ENCODE peak calls at places on chromosomes 1 and 21, in six cellular contexts. C is pancreas, A is fibroblast of lung, P is GM23338, H is IMR-90, W is HCT116. L is an unnamed sample. For H3K4me1, the result is how much of the 10 kb centered on the place peaks cover.

GRCh38 chr1:223226271-223226670 is 83.2 kb upstream of the TLR5 start:
- DNase-seq in P (no peak), C (no peak), H (no peak), A (no peak), W (no peak), L (no peak)

GRCh38 chr1:53189061-53189460 is 7.6 kb upstream of the CPT2 start:
- DNase-seq in H (peak), P (no peak), W (no peak), A (no peak), C (no peak), L (no peak)

GRCh38 chr1:230359992-230360391 is 66.1 kb downstream of the PGBD5 start:
- DNase-seq in H (peak), W (no peak), C (no peak), A (peak), P (no peak), L (no peak)

GRCh38 chr1:150010388-150011115 is at the start of gene OTUD7B:
- DNase-seq in H (peak), A (peak), C (peak), P (peak), W (peak), L (peak)

GRCh38 chr1:158933621-158934020 is 2.3 kb downstream of the PYHIN1 start:
- DNase-seq in H (no peak), C (no peak), P (no peak), A (no peak), W (no peak), L (no peak)

GRCh38 chr1:24742090-24742938 is 2.9 kb upstream of the CLIC4 start:
- DNase-seq in A (peak), P (peak), C (no peak), H (peak), W (no peak), L (no peak)

GRCh38 chr1:9234223-9235122 is at the start of gene H6PD:
- DNase-seq in P (peak), W (peak), A (peak), H (peak), C (peak), L (peak)

GRCh38 chr1:118773656-118774055 is 214.5 kb downstream of the TBX15 start:
- DNase-seq in W (no peak), P (no peak), C (no peak), H (no peak), A (no peak), L (no peak)

GRCh38 chr1:61534847-61535246 is 190.1 kb downstream of the TM2D1 start:
- DNase-seq in H (no peak), C (no peak), A (no peak), W (no peak), P (no peak), L (no peak)

GRCh38 chr21:24045775-24046215 is 1561.5 kb downstream of the MRPL39 start:
- DNase-seq in A (peak), H (peak), P (peak), C (peak), W (no peak), L (no peak)

GRCh38 chr1:209220048-209220524 is 363.4 kb upstream of the CAMK1G start:
- DNase-seq in W (no peak), A (no peak), H (no peak), C (no peak), P (no peak), L (no peak)

GRCh38 chr1:174167404-174167803 is 8.1 kb downstream of the RABGAP1L start:
- DNase-seq in P (no peak), A (no peak), W (no peak), C (no peak), H (no peak), L (no peak)

GRCh38 chr1:161987872-161988271 is 35.8 kb downstream of the OLFML2B start:
- DNase-seq in A (no peak), W (no peak), H (no peak), C (no peak), P (no peak), L (no peak)

GRCh38 chr1:8136766-8137165 is 110.7 kb upstream of the ERRFI1 start:
- DNase-seq in H (no peak), C (no peak), W (no peak), P (no peak), A (no peak), L (no peak)

GRCh38 chr1:7860130-7860529 is 7.3 kb upstream of the UTS2 start:
- DNase-seq in W (no peak), H (no peak), A (no peak), P (no peak), C (no peak), L (no peak)

GRCh38 chr1:119410977-119411376 is 4.0 kb upstream of the HSD3B2 start:
- DNase-seq in P (no peak), W (no peak), A (no peak), H (no peak), C (no peak), L (no peak)

GRCh38 chr21:26391166-26391565 is 181.9 kb downstream of the CYYR1 start:
- DNase-seq in H (no peak), A (no peak), P (no peak), C (no peak), W (no peak), L (no peak)

GRCh38 chr1:204264805-204265204 is 51.0 kb upstream of the GOLT1A start:
- DNase-seq in C (no peak), P (no peak), W (no peak), A (no peak), H (no peak), L (no peak)

GRCh38 chr1:48227165-48228013 is 4.9 kb downstream of the SLC5A9 start:
- DNase-seq in H (no peak), W (no peak), A (no peak), C (no peak), P (no peak), L (no peak)

GRCh38 chr1:202807926-202808757 is at the start of gene KDM5B:
- DNase-seq in H (peak), A (peak), P (peak), W (peak), C (peak), L (peak)

GRCh38 chr1:26337625-26338024 is 16.3 kb downstream of the CRYBG2 start:
- DNase-seq in C (no peak), W (no peak), A (no peak), H (no peak), P (no peak), L (no peak)

GRCh38 chr1:75969550-75969949 is 37.3 kb upstream of the ASB17 start:
- DNase-seq in C (no peak), W (no peak), A (no peak), H (peak), P (no peak), L (no peak)

GRCh38 chr21:42532466-42533181 is 19.0 kb downstream of the SLC37A1 start:
- DNase-seq in C (peak), P (no peak), H (peak), A (no peak), W (no peak), L (no peak)

GRCh38 chr1:205375816-205376545 is 19.3 kb upstream of the KLHDC8A start:
- DNase-seq in A (peak), P (peak), W (peak), C (no peak), H (peak), L (no peak)

GRCh38 chr1:43285269-43285986 is at the start of gene C1orf210:
- DNase-seq in H (no peak), A (no peak), P (peak), W (peak), C (peak), L (no peak)

GRCh38 chr1:113966013-113966412 is 13.3 kb upstream of the OLFML3 start:
- DNase-seq in C (no peak), A (peak), P (no peak), W (no peak), H (no peak), L (no peak)

DNA sequence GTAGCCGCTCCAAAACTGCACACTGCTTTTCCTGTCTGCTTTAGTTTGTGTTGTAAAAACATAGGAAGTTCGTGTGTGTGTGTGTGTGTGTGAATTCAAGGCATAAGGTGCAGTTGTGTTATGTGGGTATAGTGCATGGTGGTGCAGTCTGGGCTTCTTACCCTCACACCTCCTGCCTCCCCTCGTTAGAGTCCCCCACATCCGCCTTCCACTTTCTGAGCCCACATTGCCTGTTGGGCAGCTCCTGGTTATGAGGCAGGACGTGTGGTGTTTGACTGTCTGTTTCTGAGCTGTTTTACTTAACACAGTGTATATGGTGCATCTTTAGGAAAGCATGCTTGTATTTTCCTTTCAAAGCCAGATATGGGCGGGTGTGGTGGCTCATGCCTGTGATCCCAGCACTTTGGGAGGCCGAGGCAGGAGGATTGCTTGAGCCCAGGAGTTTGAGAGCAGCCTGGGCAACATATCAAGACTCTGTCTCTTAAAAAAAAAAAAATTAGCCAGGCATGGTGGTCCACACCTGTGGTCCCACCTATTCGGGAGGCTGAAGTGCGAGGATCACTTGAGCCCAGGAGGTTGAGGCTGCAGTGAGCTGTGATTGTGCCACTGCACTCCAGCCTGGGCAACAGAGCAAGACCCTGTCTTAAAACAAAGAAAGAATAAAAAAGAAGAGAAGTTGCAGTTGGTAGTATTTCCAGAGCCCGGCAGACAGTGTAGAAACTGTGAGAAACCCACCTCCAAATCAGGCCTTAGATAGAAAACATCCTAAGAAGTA is 12.5 kb downstream of the IBA57 start:
- DNase-seq in A (no peak), C (no peak), P (no peak), H (no peak), W (no peak), L (no peak)
- H3K4me1 ChIP-seq in A (under half), C (under half), P (under half), H (under half), W (under half), L (under half)

GRCh38 chr1:242788771-242789170 is 264.3 kb upstream of the PLD5 start:
- DNase-seq in P (no peak), C (no peak), A (no peak), H (no peak), W (no peak), L (no peak)
- TF ChIP-seq CTCF in P (no peak), C (no peak), A (no peak), H (no peak), W (no peak), L (no peak)

DNA sequence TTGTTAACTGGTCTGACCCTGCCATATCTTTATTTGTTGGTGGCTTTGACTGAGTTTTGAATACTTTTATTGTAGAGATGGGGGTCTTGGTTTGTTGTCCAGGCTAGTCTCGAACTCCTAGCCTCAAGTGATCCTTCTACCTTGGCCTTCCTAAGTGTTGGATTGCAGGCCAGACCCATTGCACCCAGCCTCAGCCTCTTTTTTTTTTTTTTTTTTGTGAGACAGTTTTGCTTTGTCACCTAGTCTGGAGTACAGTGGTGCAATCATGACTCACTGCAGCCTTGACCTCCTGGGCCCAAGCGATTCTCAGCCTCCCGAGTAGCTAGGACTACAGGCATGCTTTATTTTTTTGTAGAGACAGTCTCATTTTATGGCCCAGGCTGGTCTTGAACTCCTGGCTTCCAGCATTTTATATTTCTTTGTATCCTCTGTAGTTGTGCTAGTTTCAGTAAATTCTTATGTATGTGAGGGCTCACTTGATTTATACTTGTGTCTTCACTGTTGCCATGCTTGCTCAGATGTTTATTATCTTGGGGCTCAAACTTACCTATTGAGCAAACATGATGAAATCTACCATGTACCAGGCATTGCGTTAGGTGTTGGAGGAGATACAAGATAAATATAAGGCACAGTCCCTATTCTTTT is 24.1 kb downstream of the THRAP3 start:
- DNase-seq in C (peak), A (peak), W (peak), P (no peak), H (peak), L (no peak)
- H3K4me3 ChIP-seq in C (no peak), A (no peak), W (no peak), P (no peak), H (no peak), L (no peak)

GRCh38 chr1:54338479-54338878 is 67.7 kb downstream of the SSBP3 start:
- DNase-seq in P (no peak), W (no peak), H (peak), A (no peak), C (no peak), L (no peak)

GRCh38 chr1:54337928-54338327 is 68.3 kb downstream of the SSBP3 start:
- DNase-seq in A (no peak), H (peak), C (no peak), P (no peak), W (no peak), L (no peak)

GRCh38 chr1:54340876-54341275 is 65.3 kb downstream of the SSBP3 start:
- DNase-seq in H (no peak), A (no peak), C (no peak), W (no peak), P (no peak), L (no peak)

GRCh38 chr1:54340434-54340833 is 65.8 kb downstream of the SSBP3 start:
- DNase-seq in P (no peak), A (no peak), H (no peak), C (no peak), W (no peak), L (no peak)

GRCh38 chr1:54339126-54339525 is 67.1 kb downstream of the SSBP3 start:
- DNase-seq in P (no peak), A (peak), H (no peak), W (no peak), C (no peak), L (no peak)
- H3K4me1 ChIP-seq in P (half or more), A (under half), H (under half), W (under half), C (under half), L (under half)